ENCODE peak calls at places on chromosomes 1 and 21, in seven cellular contexts. U is IMR-90, R is mesenchymal stem cell, E is neuronal stem cell, F is H1, P is H9, M is trophoblast cell. N is an unnamed sample.

GRCh38 chr1:24417681-24418080 is 2.1 kb downstream of the NIPAL3 start:
- DNase-seq in U (peak; percentile 65), R (peak; percentile 61), E (no peak), F (no peak), P (no peak), M (peak; percentile 33), N (no peak)

GRCh38 chr1:29260531-29260930 is 24.2 kb downstream of the PTPRU start:
- DNase-seq in U (no peak), R (no peak), E (no peak), F (no peak), P (peak; percentile 63), M (no peak), N (peak; percentile 53)

GRCh38 chr1:43936470-43937151 is 3.0 kb downstream of the ARTN start:
- DNase-seq in U (peak; percentile 16), R (peak; percentile 56), E (peak; percentile 38), F (no peak), P (peak; percentile 65), M (no peak), N (peak; percentile 88)

GRCh38 chr21:43266534-43266933 is 97.7 kb downstream of the CRYAA start:
- DNase-seq in U (no peak), R (peak; percentile 31), E (no peak), F (no peak), P (no peak), M (no peak), N (no peak)

GRCh38 chr1:40897499-40897898 is 35.3 kb upstream of the CITED4 start:
- DNase-seq in U (peak; percentile 50), R (peak; percentile 39), E (no peak), F (no peak), P (peak; percentile 8), M (no peak), N (no peak)

GRCh38 chr1:207882692-207883091 is 28.2 kb downstream of the CD34 start:
- DNase-seq in U (no peak), R (no peak), E (no peak), F (no peak), P (no peak), M (no peak), N (no peak)

GRCh38 chr1:114668784-114669561 is 876 bp downstream of the DENND2C start:
- DNase-seq in U (peak; percentile 24), R (peak; percentile 5), E (peak; percentile 5), F (no peak), P (no peak), M (no peak), N (peak; percentile 37)

GRCh38 chr1:230878584-230878975 is 10.3 kb upstream of the C1orf198 start:
- DNase-seq in U (peak; percentile 81), R (peak; percentile 67), E (no peak), F (no peak), P (no peak), M (no peak), N (no peak)

GRCh38 chr1:41313661-41314131 is 47.5 kb upstream of the FOXO6 start:
- DNase-seq in U (no peak), R (peak; percentile 26), E (no peak), F (peak; percentile 29), P (peak; percentile 80), M (peak; percentile 21), N (peak; percentile 77)

GRCh38 chr1:66478116-66478515 is 55.8 kb upstream of the SGIP1 start:
- DNase-seq in U (peak; percentile 54), R (peak; percentile 39), E (no peak), F (no peak), P (no peak), M (no peak), N (no peak)

GRCh38 chr1:23963617-23964234 is 4.1 kb downstream of the PNRC2 start:
- DNase-seq in U (no peak), R (no peak), E (no peak), F (no peak), P (no peak), M (no peak), N (no peak)

GRCh38 chr21:33070921-33071877 is 1.3 kb downstream of the OLIG1 start:
- DNase-seq in U (no peak), R (peak; percentile 23), E (no peak), F (no peak), P (peak; percentile 55), M (no peak), N (peak; percentile 49)

GRCh38 chr1:91803847-91804545 is 82.0 kb downstream of the TGFBR3 start:
- DNase-seq in U (no peak), R (no peak), E (no peak), F (no peak), P (no peak), M (no peak), N (no peak)

GRCh38 chr1:10490271-10490970 is 15.7 kb downstream of the PEX14 start:
- DNase-seq in U (no peak), R (no peak), E (peak; percentile 58), F (no peak), P (no peak), M (no peak), N (no peak)
- H3K4me1 ChIP-seq in U (peaks cover 3% of the 10 kb centered on the region), R (peaks cover 4% of the 10 kb centered on the region), E (peaks cover 22% of the 10 kb centered on the region), F (peaks cover 6% of the 10 kb centered on the region), P (no peaks in the 10 kb centered on the region), M (peaks cover 2% of the 10 kb centered on the region), N (peaks cover 2% of the 10 kb centered on the region)

DNA sequence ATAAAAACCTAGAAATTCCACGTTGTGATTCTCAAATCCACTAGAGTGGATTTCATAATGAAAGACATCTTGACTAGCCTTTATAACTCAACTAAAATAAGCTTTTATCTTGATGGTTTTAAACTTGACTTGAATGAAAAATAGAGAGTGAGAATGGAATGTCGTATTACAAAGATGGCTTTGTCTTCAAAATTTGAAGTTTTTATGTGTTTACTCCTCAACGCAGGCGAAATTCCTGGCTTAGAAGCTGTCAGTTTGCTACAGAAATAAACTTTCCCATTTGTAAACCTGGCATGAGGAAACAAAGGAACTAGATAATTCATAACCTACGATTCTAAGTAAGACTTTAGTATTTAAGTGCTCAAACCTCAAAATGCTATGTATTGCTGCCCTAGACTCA is 90.0 kb upstream of the KRTAP19-8 start:
- DNase-seq in U (peak; percentile 24), R (no peak), E (no peak), F (no peak), P (no peak), M (no peak), N (no peak)
- H3K23ac ChIP-seq in U (no peak overlapping the region), R (no peak overlapping the region), E (no peak overlapping the region), F (no peak overlapping the region), P (no peak overlapping the region), M (no peak overlapping the region), N (no peak overlapping the region)

DNA sequence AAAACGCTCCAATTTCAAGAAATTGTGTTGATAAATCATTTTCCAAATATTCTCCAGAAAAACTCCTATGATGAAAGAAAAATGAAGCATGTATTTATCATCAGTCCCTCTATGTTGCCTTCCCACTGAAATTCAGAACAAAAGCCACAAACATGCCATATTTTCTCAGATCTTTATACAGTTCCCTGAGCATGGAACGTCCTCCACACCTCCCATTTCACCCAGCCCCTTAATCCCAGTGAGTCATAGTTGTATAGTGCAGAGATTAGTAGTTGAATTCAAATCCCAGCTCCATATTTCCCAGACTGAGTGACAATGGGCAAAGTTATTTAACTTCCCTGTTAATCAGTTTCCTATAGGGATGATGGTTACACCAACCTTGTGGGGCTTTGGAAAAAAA is 20.6 kb upstream of the NPL start:
- DNase-seq in U (no peak), R (no peak), E (no peak), F (no peak), P (no peak), M (no peak), N (no peak)
- H3K4me1 ChIP-seq in U (no peaks in the 10 kb centered on the region), R (no peaks in the 10 kb centered on the region), E (no peaks in the 10 kb centered on the region), F (peaks cover 6% of the 10 kb centered on the region), P (no peaks in the 10 kb centered on the region), M (no peaks in the 10 kb centered on the region), N (peaks cover 8% of the 10 kb centered on the region)

GRCh38 chr1:119986007-119986497 is 83.4 kb downstream of the NOTCH2 start:
- DNase-seq in U (no peak), R (no peak), E (no peak), F (no peak), P (no peak), M (no peak), N (no peak)
- H3K23ac ChIP-seq in U (no peak overlapping the region), R (no peak overlapping the region), E (no peak overlapping the region), F (no peak overlapping the region), P (no peak overlapping the region), M (no peak overlapping the region), N (no peak overlapping the region)

DNA sequence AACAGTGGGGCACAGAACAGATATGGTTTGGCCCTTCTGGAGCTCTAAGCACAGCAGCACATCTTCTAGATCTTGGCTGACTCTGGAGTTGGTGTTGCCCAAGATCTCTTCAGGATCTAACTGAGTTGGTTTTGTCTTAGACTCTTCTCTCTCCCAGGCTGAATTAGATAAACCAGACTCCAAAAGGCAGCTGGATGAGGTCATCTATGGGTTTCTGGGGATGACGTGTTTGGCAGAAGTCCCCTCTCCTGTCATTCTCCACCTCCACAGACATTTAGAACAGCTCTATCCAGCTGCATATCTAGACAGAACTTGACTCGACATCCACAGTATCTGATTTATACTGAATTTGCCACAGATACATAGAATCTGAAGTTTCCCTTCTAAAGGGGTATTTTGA is 75.3 kb downstream of the ST6GALNAC5 start:
- DNase-seq in U (peak; percentile 76), R (no peak), E (no peak), F (no peak), P (no peak), M (no peak), N (no peak)
- H3K4me1 ChIP-seq in U (peaks cover 2% of the 10 kb centered on the region), R (no peaks in the 10 kb centered on the region), E (peaks cover 11% of the 10 kb centered on the region), F (no peaks in the 10 kb centered on the region), P (peaks cover 2% of the 10 kb centered on the region), M (peaks cover 4% of the 10 kb centered on the region), N (no peaks in the 10 kb centered on the region)

GRCh38 chr1:160605205-160605604 is 25.9 kb upstream of the CD84 start:
- DNase-seq in U (no peak), R (no peak), E (no peak), F (no peak), P (no peak), M (no peak), N (peak; percentile 28)
- H3K23ac ChIP-seq in U (no peak overlapping the region), R (no peak overlapping the region), E (no peak overlapping the region), F (no peak overlapping the region), P (no peak overlapping the region), M (no peak overlapping the region), N (no peak overlapping the region)

GRCh38 chr1:27416387-27417111 is 24.1 kb downstream of the GPR3 start:
- DNase-seq in U (peak; percentile 73), R (peak; percentile 87), E (no peak), F (no peak), P (peak; percentile 71), M (peak; percentile 39), N (peak; percentile 90)
- H3K4me1 ChIP-seq in U (peaks cover 11% of the 10 kb centered on the region), R (peaks cover 9% of the 10 kb centered on the region), E (peaks cover 8% of the 10 kb centered on the region), F (peaks cover 12% of the 10 kb centered on the region), P (peaks cover 2% of the 10 kb centered on the region), M (no peaks in the 10 kb centered on the region), N (peaks cover 4% of the 10 kb centered on the region)

N was measured in mesendoderm.